ENCODE peak calls at places on chromosomes 12 and 14, in eight cellular contexts. F is A172; R is ecto neural progenitor cell; L is stimulated activated CD4-positive, alpha-beta T cell treated with anti-CD3 and anti-CD28 coated beads, Interleukin-4, amount 100 ng/mL, for 1 hour; E is NCI-H187; U is neural crest cell; G is left ventricle myocardium inferior; T is OCI-LY7. P is an unnamed sample.

GRCh38 chr12:121214855-121215745 is 5.2 kb downstream of the P2RX4 start:
- DNase-seq in F (peak; percentile 97), R (no peak), L (no peak), E (no peak), U (no peak), G (no peak), T (no peak), P (no peak)

GRCh38 chr14:80978403-80978802 is 23.0 kb downstream of the TSHR start:
- DNase-seq in F (no peak), R (no peak), L (no peak), E (no peak), U (no peak), G (no peak), T (peak; percentile 94), P (no peak)

GRCh38 chr12:86429824-86430223 is 173.6 kb upstream of the MGAT4C start:
- DNase-seq in F (peak; percentile 1), R (no peak), L (no peak), E (no peak), U (no peak), G (no peak), T (no peak), P (no peak)

GRCh38 chr12:51838762-51839161 is 9.8 kb downstream of the FIGNL2 start:
- DNase-seq in F (no peak), R (no peak), L (no peak), E (no peak), U (no peak), G (no peak), T (no peak), P (no peak)

GRCh38 chr12:91182664-91183455 is at the start of gene DCN:
- DNase-seq in F (no peak), R (no peak), L (no peak), E (no peak), U (no peak), G (no peak), T (no peak), P (no peak)

GRCh38 chr12:130714091-130714590 is 2.0 kb downstream of the RIMBP2 start:
- DNase-seq in F (no peak), R (peak; percentile 55), L (no peak), E (peak; percentile 29), U (no peak), G (no peak), T (no peak), P (no peak)

GRCh38 chr12:17992002-17992656 is 97.9 kb downstream of the RERGL start:
- DNase-seq in F (peak; percentile 45), R (peak; percentile 54), L (no peak), E (peak; percentile 10), U (peak; percentile 67), G (no peak), T (peak; percentile 50), P (no peak)

GRCh38 chr12:56080556-56081138 is 682 bp downstream of the ERBB3 start:
- DNase-seq in F (no peak), R (peak; percentile 56), L (no peak), E (no peak), U (no peak), G (no peak), T (peak; percentile 29), P (no peak)

GRCh38 chr12:123907726-123908476 is 64.7 kb downstream of the CCDC92 start:
- DNase-seq in F (no peak), R (no peak), L (no peak), E (no peak), U (no peak), G (no peak), T (no peak), P (no peak)

GRCh38 chr14:98243332-98243731 is 1028.7 kb downstream of the BCL11B start:
- DNase-seq in F (no peak), R (no peak), L (no peak), E (no peak), U (no peak), G (no peak), T (no peak), P (no peak)

GRCh38 chr12:21502164-21502496 is 541 bp downstream of the GOLT1B start:
- DNase-seq in F (peak; percentile 3), R (no peak), L (peak; percentile 41), E (no peak), U (no peak), G (no peak), T (peak; percentile 24), P (peak; percentile 20)

GRCh38 chr14:38125484-38125912 is 82.2 kb upstream of the SSTR1 start:
- DNase-seq in F (peak; percentile 10), R (no peak), L (no peak), E (no peak), U (no peak), G (no peak), T (peak; percentile 92), P (no peak)

GRCh38 chr12:39763071-39763893 is 143.7 kb upstream of the ABCD2 start:
- DNase-seq in F (no peak), R (no peak), L (no peak), E (no peak), U (no peak), G (no peak), T (no peak), P (no peak)

GRCh38 chr12:24425601-24425970 is 476.1 kb upstream of the SOX5 start:
- DNase-seq in F (no peak), R (no peak), L (no peak), E (no peak), U (no peak), G (no peak), T (no peak), P (no peak)

GRCh38 chr14:103909531-103910261 is 18.6 kb upstream of the TDRD9 start:
- DNase-seq in F (no peak), R (no peak), L (no peak), E (no peak), U (no peak), G (no peak), T (no peak), P (no peak)

GRCh38 chr12:6693832-6694355 is 4.7 kb upstream of the ZNF384 start:
- DNase-seq in F (no peak), R (no peak), L (no peak), E (no peak), U (no peak), G (no peak), T (no peak), P (no peak)

GRCh38 chr12:93060666-93061413 is 131.7 kb upstream of the EEA1 start:
- DNase-seq in F (no peak), R (no peak), L (no peak), E (no peak), U (no peak), G (no peak), T (no peak), P (no peak)

GRCh38 chr12:131642101-131642540 is 68.8 kb upstream of the SFSWAP start:
- DNase-seq in F (peak; percentile 27), R (no peak), L (no peak), E (no peak), U (no peak), G (no peak), T (peak; percentile 30), P (no peak)

GRCh38 chr14:77097006-77097688 is 911 bp upstream of the CIPC start:
- DNase-seq in F (peak; percentile 10), R (no peak), L (no peak), E (no peak), U (no peak), G (no peak), T (no peak), P (no peak)

GRCh38 chr12:15858348-15858747 is 23.8 kb upstream of the STRAP start:
- DNase-seq in F (no peak), R (no peak), L (no peak), E (no peak), U (no peak), G (no peak), T (no peak), P (no peak)

GRCh38 chr12:67710582-67710981 is 62.0 kb downstream of the DYRK2 start:
- DNase-seq in F (peak; percentile 46), R (no peak), L (no peak), E (no peak), U (no peak), G (no peak), T (no peak), P (no peak)

GRCh38 chr12:46300906-46301305 is 32.1 kb upstream of the SLC38A1 start:
- DNase-seq in F (no peak), R (no peak), L (no peak), E (peak; percentile 26), U (no peak), G (peak; percentile 24), T (peak; percentile 48), P (no peak)

GRCh38 chr12:3680919-3681594 is 71.9 kb downstream of the CRACR2A start:
- DNase-seq in F (no peak), R (peak; percentile 47), L (no peak), E (no peak), U (no peak), G (peak; percentile 71), T (no peak), P (no peak)

GRCh38 chr12:73221836-73222235 is 949.7 kb downstream of the TRHDE start:
- DNase-seq in F (no peak), R (no peak), L (no peak), E (no peak), U (no peak), G (no peak), T (no peak), P (no peak)

GRCh38 chr12:117002040-117002832 is 91.5 kb downstream of the FBXW8 start:
- DNase-seq in F (no peak), R (no peak), L (no peak), E (no peak), U (no peak), G (no peak), T (no peak), P (no peak)

GRCh38 chr12:120466560-120467315 is 2.8 kb downstream of the SRSF9 start:
- DNase-seq in F (no peak), R (peak; percentile 74), L (peak; percentile 41), E (no peak), U (peak; percentile 55), G (no peak), T (peak; percentile 64), P (peak; percentile 20)

GRCh38 chr14:102897299-102898027 is 25.0 kb upstream of the AMN start:
- DNase-seq in F (no peak), R (no peak), L (no peak), E (no peak), U (no peak), G (no peak), T (no peak), P (no peak)

GRCh38 chr12:30019386-30020140 is 235.8 kb upstream of the TMTC1 start:
- DNase-seq in F (no peak), R (no peak), L (no peak), E (no peak), U (no peak), G (no peak), T (no peak), P (no peak)

GRCh38 chr14:60179296-60179924 is 14.2 kb upstream of the DHRS7 start:
- DNase-seq in F (peak; percentile 15), R (no peak), L (no peak), E (no peak), U (no peak), G (no peak), T (no peak), P (no peak)

GRCh38 chr12:21561158-21561557 is 35.1 kb downstream of the SPX start:
- DNase-seq in F (no peak), R (no peak), L (no peak), E (no peak), U (no peak), G (no peak), T (no peak), P (no peak)

GRCh38 chr12:54419088-54419887 is at the start of gene ITGA5:
- DNase-seq in F (peak; percentile 67), R (peak; percentile 82), L (peak; percentile 58), E (no peak), U (peak; percentile 18), G (peak; percentile 86), T (no peak), P (no peak)

GRCh38 chr12:118377005-118377890 is 893 bp downstream of the SUDS3 start:
- DNase-seq in F (no peak), R (no peak), L (no peak), E (no peak), U (no peak), G (no peak), T (peak; percentile 53), P (no peak)

GRCh38 chr12:123621101-123621500 is 12.4 kb downstream of the EIF2B1 start:
- DNase-seq in F (no peak), R (no peak), L (no peak), E (no peak), U (no peak), G (no peak), T (no peak), P (no peak)

GRCh38 chr12:2769866-2770533 is 24.8 kb upstream of the FKBP4 start:
- DNase-seq in F (no peak), R (no peak), L (no peak), E (no peak), U (no peak), G (no peak), T (no peak), P (no peak)